ENCODE peak calls at places on chromosomes 11 and 22, in six cellular contexts. Y is transverse colon, R is MM.1S, I is upper lobe of right lung, Q is IMR-90, G is right lobe of liver. U is an unnamed sample.

GRCh38 chr11:122807731-122808485 is 30.4 kb upstream of the CRTAM start:
- DNase-seq in I (no peak), Y (no peak), R (no peak), Q (peak), G (no peak), U (no peak)

GRCh38 chr22:20268350-20269012 is 363 bp upstream of the RTN4R start:
- DNase-seq in G (peak), R (peak), Y (peak), Q (peak), I (peak), U (peak)

GRCh38 chr11:17846852-17847453 is 112.4 kb downstream of the KCNC1 start:
- DNase-seq in Q (peak), I (no peak), R (no peak), Y (no peak), G (no peak), U (no peak)

GRCh38 chr11:125071408-125071807 is 8.3 kb downstream of the SLC37A2 start:
- DNase-seq in Y (no peak), R (no peak), Q (no peak), G (no peak), I (no peak), U (no peak)

GRCh38 chr22:28629420-28630184 is 50.0 kb downstream of the TTC28 start:
- DNase-seq in R (no peak), G (no peak), Y (no peak), Q (peak), I (no peak), U (no peak)

GRCh38 chr11:17786824-17787525 is 52.4 kb downstream of the KCNC1 start:
- DNase-seq in G (no peak), Q (peak), Y (no peak), I (no peak), R (no peak), U (no peak)

GRCh38 chr22:38953577-38954413 is 3.6 kb upstream of the APOBEC3A start:
- DNase-seq in Y (peak), R (peak), I (no peak), G (no peak), Q (no peak), U (no peak)

GRCh38 chr22:19680287-19680881 is 33.9 kb upstream of the SEPTIN5 start:
- DNase-seq in G (no peak), R (no peak), I (no peak), Y (no peak), Q (no peak), U (no peak)

GRCh38 chr11:88552377-88553029 is 215.0 kb upstream of the CTSC start:
- DNase-seq in G (peak), I (peak), R (peak), Y (peak), Q (peak), U (peak)

GRCh38 chr11:77089004-77089545 is 13.6 kb upstream of the OMP start:
- DNase-seq in R (no peak), G (peak), I (peak), Q (no peak), Y (peak), U (peak)

GRCh38 chr11:93890441-93891051 is 40.1 kb upstream of the VSTM5 start:
- DNase-seq in R (no peak), Q (no peak), I (no peak), G (no peak), Y (no peak), U (no peak)

DNA sequence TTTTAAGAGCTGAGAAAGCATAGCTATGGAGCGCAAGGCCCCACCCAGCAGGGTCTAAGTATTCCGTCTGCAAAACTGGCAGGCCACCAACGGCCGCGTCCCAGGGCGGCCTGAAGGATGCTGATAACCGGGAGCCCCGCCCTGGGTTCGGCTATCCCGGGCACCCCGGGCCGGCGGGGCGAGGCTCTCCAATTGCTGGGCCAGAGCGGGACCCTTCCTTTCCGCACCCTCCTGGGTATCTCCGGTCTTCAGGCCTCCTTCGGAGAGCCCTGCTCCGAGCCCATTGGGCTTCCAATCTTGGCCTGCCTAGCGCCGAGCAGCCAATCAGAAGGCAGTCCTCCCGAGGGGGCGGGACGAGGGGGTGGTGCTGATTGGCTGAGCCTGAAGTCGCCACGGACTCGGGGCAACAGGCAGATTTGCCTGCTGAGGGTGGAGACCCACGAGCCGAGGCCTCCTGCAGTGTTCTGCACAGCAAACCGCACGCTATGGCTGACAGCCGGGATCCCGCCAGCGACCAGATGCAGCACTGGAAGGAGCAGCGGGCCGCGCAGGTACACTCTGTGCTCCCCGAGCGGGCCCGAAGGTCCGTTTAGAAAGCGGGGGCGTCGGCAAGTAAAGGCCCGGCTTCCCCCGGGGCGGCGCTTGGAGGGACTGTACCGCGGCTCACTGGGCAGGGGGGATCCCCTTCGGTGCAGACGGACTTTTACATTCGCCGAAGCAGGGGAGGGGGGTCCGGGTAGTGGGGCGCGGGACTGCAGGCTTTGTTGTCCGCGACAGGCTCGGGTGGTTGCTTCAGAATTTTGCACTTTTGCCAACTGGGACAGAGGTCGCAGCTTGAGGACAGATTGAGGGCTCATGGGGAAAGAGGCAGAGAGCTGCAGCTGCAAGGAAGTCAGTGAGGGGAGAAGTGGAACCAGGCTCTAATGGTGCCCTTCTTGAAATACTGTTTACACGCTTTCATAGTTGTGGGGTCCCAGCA is at the start of gene CAT:
- DNase-seq in I (peak), Q (peak), Y (peak), R (peak), G (peak), U (peak)
- H3K4me3 ChIP-seq in I (peak), Q (peak), Y (peak), R (peak), G (peak), U (peak)

GRCh38 chr11:102810943-102811528 is 13.1 kb upstream of the MMP1 start:
- DNase-seq in I (no peak), R (peak), Y (no peak), Q (peak), G (no peak), U (no peak)

GRCh38 chr11:102806296-102806695 is 8.3 kb upstream of the MMP1 start:
- DNase-seq in G (no peak), Q (peak), I (no peak), Y (no peak), R (no peak), U (no peak)

GRCh38 chr11:102813484-102813883 is 15.5 kb upstream of the MMP1 start:
- DNase-seq in Q (no peak), R (no peak), G (no peak), Y (no peak), I (no peak), U (no peak)

GRCh38 chr11:102812188-102812587 is 14.2 kb upstream of the MMP1 start:
- DNase-seq in I (no peak), G (no peak), Y (no peak), Q (no peak), R (no peak), U (no peak)

DNA sequence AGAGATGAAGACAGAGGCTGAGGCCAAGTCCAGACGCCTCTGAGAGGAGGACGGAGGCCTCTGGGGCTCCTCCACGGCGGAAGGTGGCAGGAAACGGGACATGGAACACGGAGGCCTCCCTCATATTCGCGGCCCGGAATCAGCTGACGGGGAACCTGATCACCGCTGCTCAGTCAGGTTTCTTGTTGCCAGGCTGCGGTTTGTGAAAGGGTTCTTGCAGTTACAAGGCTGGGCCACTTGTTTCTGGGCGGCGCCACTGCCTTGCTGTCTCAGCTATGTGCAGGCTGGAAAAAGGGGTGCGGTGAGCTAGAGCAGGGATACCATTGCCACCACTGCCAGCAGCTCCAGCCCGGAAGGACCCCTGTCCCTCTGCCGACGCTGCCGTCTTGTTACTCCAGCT is 10.0 kb upstream of the MMP1 start:
- DNase-seq in Q (peak), G (no peak), I (peak), R (no peak), Y (no peak), U (no peak)
- TF ChIP-seq CTCF in Q (peak), G (peak), I (no peak), R (peak), Y (peak), U (no peak)

GRCh38 chr22:23152238-23153114 is 7.2 kb downstream of the RAB36 start:
- DNase-seq in I (no peak), Y (no peak), G (no peak), Q (no peak), R (no peak), U (peak)
- H3K4me3 ChIP-seq in I (no peak), Y (no peak), G (no peak), Q (no peak), R (no peak), U (no peak)

GRCh38 chr22:46294784-46295183 is 1.9 kb upstream of the GTSE1 start:
- DNase-seq in Q (no peak), I (no peak), Y (no peak), R (no peak), G (no peak), U (no peak)
- TF ChIP-seq CTCF in Q (no peak), I (no peak), Y (no peak), R (no peak), G (no peak), U (no peak)

DNA sequence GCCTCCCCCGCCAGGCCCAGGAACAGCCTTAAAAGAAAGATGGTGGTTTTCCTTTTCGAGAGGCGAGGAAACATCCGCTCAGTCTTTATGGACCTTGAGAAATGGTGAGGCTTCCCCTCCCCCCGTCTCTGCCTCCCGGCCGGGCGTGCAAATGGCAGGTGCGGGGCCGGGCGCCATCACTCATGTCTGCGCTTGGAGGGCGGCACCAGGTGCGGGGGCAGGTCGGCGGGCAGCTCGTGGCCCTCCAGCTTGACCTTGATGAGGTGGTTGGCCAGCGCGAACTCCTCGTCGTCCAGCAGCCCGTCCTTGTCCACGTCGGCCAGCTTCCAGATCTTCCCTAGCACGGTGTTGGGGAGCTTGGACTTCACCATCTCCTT is 9.7 kb upstream of the CDC42BPG start:
- DNase-seq in Y (no peak), Q (no peak), G (no peak), R (no peak), I (no peak), U (no peak)
- H3K4me3 ChIP-seq in Y (no peak), Q (no peak), G (no peak), R (no peak), I (no peak), U (no peak)

DNA sequence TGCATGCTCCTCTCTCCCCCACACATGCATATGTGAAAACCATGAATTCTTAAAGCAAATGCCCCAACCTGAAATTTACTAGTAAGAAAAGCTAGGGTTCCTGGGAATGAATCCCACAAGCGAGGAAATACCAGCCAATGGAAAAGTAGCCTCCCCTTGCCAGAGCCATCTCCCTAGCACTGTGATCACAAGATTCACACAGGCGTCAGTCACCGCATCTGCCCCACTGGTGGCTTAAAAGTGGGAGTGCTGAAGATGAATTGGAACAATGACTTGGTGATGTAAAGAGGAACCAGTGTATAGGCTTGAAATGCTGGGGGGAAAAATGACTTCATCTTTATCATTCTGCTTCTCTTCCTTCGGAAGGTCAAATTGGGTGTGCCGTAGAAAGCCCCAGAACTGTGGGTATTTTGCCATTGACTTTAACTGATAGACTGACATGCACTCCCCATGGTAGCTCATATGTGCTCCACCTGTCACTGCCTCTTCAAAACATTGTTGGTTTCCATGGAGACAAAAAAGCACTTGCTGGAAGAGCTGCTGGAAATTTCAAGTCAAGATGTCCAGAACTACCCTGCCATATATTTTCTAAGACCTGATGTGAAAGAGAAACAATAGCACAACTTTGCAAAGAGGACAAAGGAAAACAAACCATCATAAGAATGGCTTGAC is 19.2 kb upstream of the ASPHD2 start:
- DNase-seq in R (no peak), Y (no peak), I (no peak), Q (no peak), G (no peak), U (no peak)
- TF ChIP-seq CTCF in R (no peak), Y (no peak), I (no peak), Q (no peak), G (no peak), U (no peak)